ENCODE peak calls at places on chromosomes 4 and X, in four cellular contexts. R is mammary epithelial cell, T is fibroblast of lung, G is right atrium auricular region. J is an unnamed sample.
A peak's percentile ranks its signal among the peaks of the same experiment; 100 is the strongest.

GRCh38 chr4:59598233-59598618 is 1601.9 kb upstream of the ADGRL3 start:
- DNase-seq in R (peak; percentile 7), T (no peak), G (no peak), J (no peak)

GRCh38 chr4:24693636-24694035 is 101.7 kb upstream of the SOD3 start:
- DNase-seq in R (no peak), T (peak; percentile 25), G (no peak), J (no peak)

GRCh38 chr4:67327245-67327860 is 217.9 kb downstream of the CENPC start:
- DNase-seq in R (peak; percentile 37), T (peak; percentile 34), G (peak; percentile 69), J (peak; percentile 18)

GRCh38 chr4:18075823-18076433 is 54.4 kb upstream of the LCORL start:
- DNase-seq in R (no peak), T (no peak), G (no peak), J (peak; percentile 39)

GRCh38 chr4:71004281-71004851 is 10.9 kb downstream of the DCK start:
- DNase-seq in R (no peak), T (no peak), G (no peak), J (peak; percentile 50)

GRCh38 chr4:64784125-64784524 is 374.9 kb upstream of the TECRL start:
- DNase-seq in R (peak; percentile 37), T (peak; percentile 97), G (no peak), J (no peak)

GRCh38 chrX:53383376-53384087 is 38.9 kb downstream of the SMC1A start:
- DNase-seq in R (no peak), T (no peak), G (no peak), J (no peak)

GRCh38 chr4:133151681-133152329 is 2.7 kb downstream of the PCDH10 start:
- DNase-seq in R (no peak), T (peak; percentile 64), G (no peak), J (no peak)

GRCh38 chr4:71441186-71442169 is 102.7 kb downstream of the SLC4A4 start:
- DNase-seq in R (peak; percentile 12), T (peak; percentile 68), G (no peak), J (no peak)

GRCh38 chr4:173275150-173275549 is 59.0 kb downstream of the HMGB2 start:
- DNase-seq in R (no peak), T (no peak), G (no peak), J (no peak)

GRCh38 chr4:7238300-7238960 is 46.1 kb downstream of the SORCS2 start:
- DNase-seq in R (no peak), T (no peak), G (no peak), J (no peak)

GRCh38 chr4:120088507-120088906 is 21.9 kb upstream of the MAD2L1 start:
- DNase-seq in R (no peak), T (no peak), G (no peak), J (no peak)

GRCh38 chr4:56434599-56435000 is 815 bp downstream of the PPAT start:
- DNase-seq in R (no peak), T (peak; percentile 74), G (no peak), J (no peak)

GRCh38 chr4:79959652-79960051 is 113.4 kb downstream of the ANTXR2 start:
- DNase-seq in R (no peak), T (no peak), G (no peak), J (no peak)

GRCh38 chrX:119826399-119826959 is 26.3 kb downstream of the UPF3B start:
- DNase-seq in R (peak; percentile 10), T (peak; percentile 36), G (no peak), J (no peak)

GRCh38 chr4:155900402-155900801 is 3.1 kb upstream of the TDO2 start:
- DNase-seq in R (peak; percentile 13), T (peak; percentile 88), G (no peak), J (no peak)

GRCh38 chr4:110622841-110623709 is at the start of gene PITX2:
- DNase-seq in R (peak; percentile 61), T (peak; percentile 83), G (peak; percentile 66), J (no peak)

GRCh38 chrX:43969504-43970501 is 3.4 kb downstream of the NDP start:
- DNase-seq in R (no peak), T (peak; percentile 73), G (no peak), J (no peak)

GRCh38 chr4:1976416-1977352 is 32.1 kb downstream of the NELFA start:
- DNase-seq in R (no peak), T (no peak), G (no peak), J (no peak)

GRCh38 chrX:102846544-102847236 is 90.4 kb upstream of the RAB40AL start:
- DNase-seq in R (peak; percentile 67), T (peak; percentile 70), G (no peak), J (no peak)

GRCh38 chr4:184732126-184732525 is 1.8 kb downstream of the CENPU start:
- DNase-seq in R (peak; percentile 94), T (peak; percentile 52), G (no peak), J (no peak)

GRCh38 chrX:116357317-116357716 is 79.1 kb upstream of the SLC6A14 start:
- DNase-seq in R (no peak), T (no peak), G (no peak), J (no peak)

GRCh38 chr4:29046716-29047115 is 1673.5 kb upstream of the PCDH7 start:
- DNase-seq in R (no peak), T (peak; percentile 46), G (no peak), J (no peak)

GRCh38 chrX:100512471-100512870 is 72.3 kb upstream of the TNMD start:
- DNase-seq in R (peak; percentile 2), T (peak; percentile 0), G (no peak), J (no peak)

GRCh38 chr4:140654516-140654855 is 85.7 kb upstream of the UCP1 start:
- DNase-seq in R (no peak), T (peak; percentile 29), G (no peak), J (no peak)

GRCh38 chr4:47531241-47531953 is 46.3 kb downstream of the ATP10D start:
- DNase-seq in R (peak; percentile 94), T (peak; percentile 98), G (no peak), J (peak; percentile 73)

GRCh38 chr4:145909331-145909730 is 29.3 kb downstream of the ZNF827 start:
- DNase-seq in R (peak; percentile 39), T (no peak), G (peak; percentile 85), J (no peak)

GRCh38 chrX:11341274-11342256 is 48.4 kb downstream of the AMELX start:
- DNase-seq in R (peak; percentile 75), T (peak; percentile 83), G (peak; percentile 79), J (no peak)

GRCh38 chr4:13483142-13484044 is 747 bp downstream of the RAB28 start:
- DNase-seq in R (peak; percentile 73), T (peak; percentile 85), G (peak; percentile 75), J (peak; percentile 11)

GRCh38 chr4:148287111-148287510 is 155.1 kb downstream of the NR3C2 start:
- DNase-seq in R (no peak), T (no peak), G (no peak), J (no peak)

GRCh38 chr4:128519163-128519810 is 231.7 kb upstream of the PGRMC2 start:
- DNase-seq in R (no peak), T (peak; percentile 74), G (no peak), J (no peak)

GRCh38 chr4:2337131-2337723 is 75.3 kb upstream of the MXD4 start:
- DNase-seq in R (no peak), T (no peak), G (peak; percentile 32), J (no peak)

GRCh38 chr4:165457793-165458192 is 79.0 kb downstream of the CPE start:
- DNase-seq in R (no peak), T (no peak), G (no peak), J (no peak)

GRCh38 chrX:69066021-69066757 is 99.1 kb downstream of the PJA1 start:
- DNase-seq in R (no peak), T (no peak), G (no peak), J (no peak)

GRCh38 chr4:40998680-40999358 is 215.5 kb downstream of the APBB2 start:
- DNase-seq in R (peak; percentile 77), T (peak; percentile 90), G (no peak), J (no peak)

GRCh38 chrX:37847733-37848197 is 394 bp upstream of the DYNLT3 start:
- DNase-seq in R (no peak), T (no peak), G (no peak), J (no peak)

GRCh38 chrX:39163585-39163984 is 362.3 kb downstream of the MID1IP1 start:
- DNase-seq in R (no peak), T (peak; percentile 6), G (no peak), J (no peak)

GRCh38 chrX:108763559-108763958 is 27.2 kb upstream of the IRS4 start:
- DNase-seq in R (no peak), T (no peak), G (no peak), J (no peak)
- H3K4me1 ChIP-seq in R (no peaks in the 10 kb centered on the region), T (no peaks in the 10 kb centered on the region), G (no peaks in the 10 kb centered on the region), J (no peaks in the 10 kb centered on the region)

GRCh38 chr4:97517948-97518347 is 625.3 kb downstream of the STPG2 start:
- DNase-seq in R (no peak), T (no peak), G (no peak), J (no peak)
- H3K4me1 ChIP-seq in R (no peaks in the 10 kb centered on the region), T (no peaks in the 10 kb centered on the region), G (no peaks in the 10 kb centered on the region), J (no peaks in the 10 kb centered on the region)

DNA sequence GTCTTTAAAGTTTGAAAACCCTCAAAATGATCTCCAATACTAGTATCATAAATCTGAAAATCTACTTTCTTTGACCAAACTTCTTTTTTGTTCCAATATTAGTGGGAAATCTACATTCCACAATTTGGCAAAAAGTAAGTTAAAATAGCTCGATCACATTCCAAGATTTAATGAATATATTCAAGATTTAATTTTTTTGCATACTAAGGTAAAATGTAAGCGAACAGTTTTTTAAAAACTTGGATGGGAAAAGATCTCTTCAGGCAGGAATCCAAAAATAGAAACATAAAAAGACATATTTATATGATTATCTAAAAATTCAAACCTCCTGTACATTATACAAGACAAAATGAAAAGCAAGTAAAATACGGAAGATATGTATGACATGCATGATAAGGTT is 31.2 kb downstream of the CNOT6L start:
- DNase-seq in R (no peak), T (no peak), G (no peak), J (no peak)
- H3K4me1 ChIP-seq in R (no peaks in the 10 kb centered on the region), T (no peaks in the 10 kb centered on the region), G (peaks cover 10% of the 10 kb centered on the region), J (peaks cover 70% of the 10 kb centered on the region)

GRCh38 chr4:25861422-25861926 is 1.3 kb downstream of the SEL1L3 start:
- DNase-seq in R (no peak), T (no peak), G (no peak), J (peak; percentile 11)

GRCh38 chr4:25862411-25863346 is at the start of gene SEL1L3:
- DNase-seq in R (no peak), T (no peak), G (no peak), J (peak; percentile 72)

GRCh38 chr4:25861951-25862410 is 807 bp downstream of the SEL1L3 start:
- DNase-seq in R (no peak), T (peak; percentile 45), G (no peak), J (no peak)

GRCh38 chr4:25859429-25860148 is 3.2 kb downstream of the SEL1L3 start:
- DNase-seq in R (no peak), T (peak; percentile 60), G (no peak), J (peak; percentile 65)

GRCh38 chr4:25860586-25861421 is 2.0 kb downstream of the SEL1L3 start:
- DNase-seq in R (no peak), T (no peak), G (no peak), J (no peak)
- H3K4me1 ChIP-seq in R (peaks cover 11% of the 10 kb centered on the region), T (no peaks in the 10 kb centered on the region), G (peaks cover 32% of the 10 kb centered on the region), J (peaks cover 48% of the 10 kb centered on the region)

GRCh38 chr4:88958080-88958479 is 98.9 kb downstream of the FAM13A start:
- DNase-seq in R (no peak), T (no peak), G (no peak), J (no peak)

GRCh38 chr4:88953400-88953799 is 103.6 kb downstream of the FAM13A start:
- DNase-seq in R (no peak), T (no peak), G (no peak), J (no peak)

GRCh38 chr4:88960576-88960975 is 96.4 kb downstream of the FAM13A start:
- DNase-seq in R (no peak), T (no peak), G (no peak), J (no peak)

GRCh38 chr4:88962430-88962829 is 94.6 kb downstream of the FAM13A start:
- DNase-seq in R (peak; percentile 14), T (no peak), G (no peak), J (no peak)

GRCh38 chr4:88957570-88957969 is 99.4 kb downstream of the FAM13A start:
- DNase-seq in R (no peak), T (no peak), G (no peak), J (no peak)
- H3K4me1 ChIP-seq in R (peaks cover 5% of the 10 kb centered on the region), T (no peaks in the 10 kb centered on the region), G (no peaks in the 10 kb centered on the region), J (peaks cover 7% of the 10 kb centered on the region)